ENCODE peak calls at places on chromosomes 7 and 10, in six cellular contexts. I, V, J, T, Q and B are unnamed samples.

GRCh38 chr10:74363727-74364126 is 212.7 kb downstream of the ADK start:
- DNase-seq in I (no peak), V (no peak), J (no peak), T (peak), Q (no peak), B (no peak)

GRCh38 chr7:75937958-75938786 is 23.2 kb downstream of the POR start:
- DNase-seq in I (no peak), V (peak), J (peak), T (peak), Q (no peak), B (peak)

GRCh38 chr10:110190170-110190569 is 17.2 kb upstream of the MXI1 start:
- DNase-seq in I (no peak), V (no peak), J (no peak), T (no peak), Q (no peak), B (no peak)

GRCh38 chr7:14125998-14126397 is 136.5 kb upstream of the ETV1 start:
- DNase-seq in I (no peak), V (peak), J (no peak), T (peak), Q (no peak), B (no peak)

GRCh38 chr10:100522107-100522811 is 2.6 kb upstream of the SEC31B start:
- DNase-seq in I (no peak), V (peak), J (no peak), T (no peak), Q (no peak), B (no peak)

GRCh38 chr7:80145780-80146422 is 11.3 kb downstream of the GNAI1 start:
- DNase-seq in I (no peak), V (peak), J (peak), T (peak), Q (no peak), B (no peak)

GRCh38 chr7:50372921-50373320 is 68.4 kb downstream of the IKZF1 start:
- DNase-seq in I (no peak), V (no peak), J (no peak), T (no peak), Q (no peak), B (no peak)

GRCh38 chr7:54841772-54842707 is 83.0 kb upstream of the SEC61G start:
- DNase-seq in I (no peak), V (peak), J (peak), T (peak), Q (no peak), B (no peak)

GRCh38 chr7:131331806-131332205 is 4.1 kb downstream of the MKLN1 start:
- DNase-seq in I (no peak), V (no peak), J (no peak), T (no peak), Q (no peak), B (no peak)

GRCh38 chr7:1326511-1326785 is 93.8 kb downstream of the UNCX start:
- DNase-seq in I (no peak), V (no peak), J (no peak), T (no peak), Q (no peak), B (no peak)

GRCh38 chr10:33155720-33156638 is 178.5 kb downstream of the NRP1 start:
- DNase-seq in I (no peak), V (peak), J (peak), T (peak), Q (no peak), B (peak)

GRCh38 chr10:118955531-118956252 is 73.8 kb upstream of the NANOS1 start:
- DNase-seq in I (no peak), V (no peak), J (no peak), T (peak), Q (no peak), B (no peak)